ENCODE peak calls at places on chromosomes 12 and 14, in seven cellular contexts. W is nephron progenitor cell; T is Panc1; U is RCC 7860; L is retina; Q is CD8-positive, alpha-beta memory T cell; E is A549. X is an unnamed sample.

GRCh38 chr14:105142651-105143450 is 25.7 kb downstream of the JAG2 start:
- DNase-seq in W (no peak), T (no peak), U (no peak), L (no peak), Q (no peak), E (no peak), X (no peak)

GRCh38 chr14:100557658-100558057 is 29.6 kb downstream of the BEGAIN start:
- DNase-seq in W (no peak), T (no peak), U (no peak), L (no peak), Q (no peak), E (no peak), X (no peak)

GRCh38 chr12:87094356-87094755 is 838.2 kb upstream of the MGAT4C start:
- DNase-seq in W (no peak), T (no peak), U (no peak), L (no peak), Q (no peak), E (no peak), X (no peak)

GRCh38 chr12:118334939-118335567 is 37.7 kb downstream of the TAOK3 start:
- DNase-seq in W (no peak), T (no peak), U (no peak), L (no peak), Q (no peak), E (no peak), X (no peak)

GRCh38 chr12:122979001-122979907 is 1.2 kb upstream of the ARL6IP4 start:
- DNase-seq in W (peak), T (no peak), U (no peak), L (no peak), Q (no peak), E (no peak), X (no peak)

GRCh38 chr14:62162998-62163589 is 400.9 kb downstream of the SNAPC1 start:
- DNase-seq in W (peak), T (peak), U (no peak), L (peak), Q (peak), E (peak), X (peak)

GRCh38 chr12:43271659-43272058 is 280.3 kb downstream of the ADAMTS20 start:
- DNase-seq in W (no peak), T (no peak), U (no peak), L (no peak), Q (no peak), E (no peak), X (no peak)

GRCh38 chr14:46344327-46344937 is 307.1 kb downstream of the RPL10L start:
- DNase-seq in W (no peak), T (peak), U (peak), L (no peak), Q (no peak), E (peak), X (peak)

GRCh38 chr12:115421796-115422709 is 738.1 kb upstream of the TBX3 start:
- DNase-seq in W (no peak), T (no peak), U (no peak), L (no peak), Q (no peak), E (no peak), X (no peak)

GRCh38 chr12:6489449-6489848 is 3.6 kb downstream of the MRPL51 start:
- DNase-seq in W (no peak), T (no peak), U (no peak), L (no peak), Q (no peak), E (no peak), X (no peak)

GRCh38 chr14:101441710-101442109 is 119.6 kb upstream of the DIO3 start:
- DNase-seq in W (no peak), T (no peak), U (no peak), L (no peak), Q (no peak), E (no peak), X (no peak)

GRCh38 chr12:19095331-19095730 is 34.2 kb upstream of the PLEKHA5 start:
- DNase-seq in W (no peak), T (no peak), U (no peak), L (no peak), Q (no peak), E (no peak), X (no peak)

GRCh38 chr12:131386781-131387180 is 324.1 kb upstream of the SFSWAP start:
- DNase-seq in W (no peak), T (no peak), U (no peak), L (no peak), Q (no peak), E (no peak), X (no peak)

GRCh38 chr12:131482199-131482598 is 228.7 kb upstream of the SFSWAP start:
- DNase-seq in W (no peak), T (no peak), U (no peak), L (no peak), Q (no peak), E (no peak), X (no peak)

GRCh38 chr14:100225169-100225568 is 13.8 kb upstream of the YY1 start:
- DNase-seq in W (no peak), T (no peak), U (no peak), L (no peak), Q (no peak), E (no peak), X (no peak)

GRCh38 chr12:89183985-89184435 is 168.3 kb downstream of the DUSP6 start:
- DNase-seq in W (no peak), T (no peak), U (no peak), L (no peak), Q (no peak), E (peak), X (no peak)

GRCh38 chr14:77158175-77158908 is 16.8 kb upstream of the ZDHHC22 start:
- DNase-seq in W (peak), T (no peak), U (no peak), L (peak), Q (no peak), E (peak), X (peak)

GRCh38 chr14:71155743-71156142 is 248.5 kb downstream of the PCNX1 start:
- DNase-seq in W (peak), T (no peak), U (no peak), L (no peak), Q (no peak), E (no peak), X (no peak)

GRCh38 chr14:104187121-104187889 is 48.9 kb downstream of the KIF26A start:
- DNase-seq in W (no peak), T (no peak), U (peak), L (no peak), Q (no peak), E (no peak), X (peak)

GRCh38 chr14:61662001-61662400 is 33.3 kb upstream of the HIF1A start:
- DNase-seq in W (no peak), T (no peak), U (no peak), L (no peak), Q (no peak), E (no peak), X (peak)

GRCh38 chr12:93336344-93336743 is 41.4 kb upstream of the NUDT4 start:
- DNase-seq in W (no peak), T (no peak), U (no peak), L (peak), Q (no peak), E (no peak), X (peak)

GRCh38 chr12:109053382-109054123 is 1.2 kb downstream of the USP30 start:
- DNase-seq in W (no peak), T (no peak), U (no peak), L (no peak), Q (peak), E (no peak), X (no peak)

GRCh38 chr12:49537709-49538601 is 875 bp upstream of the KCNH3 start:
- DNase-seq in W (peak), T (no peak), U (no peak), L (peak), Q (peak), E (no peak), X (no peak)

GRCh38 chr12:143964-144649 is 69.8 kb downstream of the SLC6A12 start:
- DNase-seq in W (peak), T (no peak), U (peak), L (peak), Q (no peak), E (no peak), X (peak)

GRCh38 chr12:52387859-52388258 is 2.4 kb upstream of the KRT84 start:
- DNase-seq in W (no peak), T (no peak), U (no peak), L (no peak), Q (no peak), E (no peak), X (no peak)

GRCh38 chr12:51635371-51635770 is 44.3 kb downstream of the SCN8A start:
- DNase-seq in W (no peak), T (no peak), U (no peak), L (no peak), Q (no peak), E (no peak), X (no peak)

GRCh38 chr12:121124402-121125109 is 8.1 kb upstream of the P2RX7 start:
- DNase-seq in W (no peak), T (peak), U (peak), L (no peak), Q (no peak), E (peak), X (peak)

GRCh38 chr12:13368971-13369370 is 172.4 kb downstream of the EMP1 start:
- DNase-seq in W (no peak), T (no peak), U (no peak), L (no peak), Q (no peak), E (no peak), X (no peak)

GRCh38 chr12:86186449-86186848 is 69.7 kb downstream of the MGAT4C start:
- DNase-seq in W (no peak), T (no peak), U (no peak), L (no peak), Q (no peak), E (peak), X (peak)

GRCh38 chr14:23071975-23072539 is 14.7 kb upstream of the CDH24 start:
- DNase-seq in W (no peak), T (no peak), U (no peak), L (no peak), Q (no peak), E (no peak), X (peak)

GRCh38 chr14:52553002-52553670 is 500 bp downstream of the GPR137C start:
- DNase-seq in W (peak), T (no peak), U (no peak), L (peak), Q (peak), E (no peak), X (peak)

GRCh38 chr14:35342160-35343010 is 50.2 kb downstream of the PSMA6 start:
- DNase-seq in W (no peak), T (no peak), U (no peak), L (no peak), Q (no peak), E (no peak), X (peak)

GRCh38 chr14:91744068-91744480 is 12.2 kb upstream of the CATSPERB start:
- DNase-seq in W (no peak), T (no peak), U (no peak), L (no peak), Q (no peak), E (peak), X (no peak)

GRCh38 chr12:68259318-68259940 is 6.0 kb upstream of the IL22 start:
- DNase-seq in W (no peak), T (peak), U (peak), L (no peak), Q (no peak), E (no peak), X (peak)

GRCh38 chr12:51070004-51070403 is 13.4 kb downstream of the CSRNP2 start:
- DNase-seq in W (no peak), T (no peak), U (no peak), L (peak), Q (no peak), E (no peak), X (no peak)

GRCh38 chr14:20604291-20604690 is 13.1 kb upstream of the RNASE12 start:
- DNase-seq in W (no peak), T (no peak), U (no peak), L (no peak), Q (no peak), E (no peak), X (no peak)

GRCh38 chr14:89279649-89280232 is 137.3 kb downstream of the FOXN3 start:
- DNase-seq in W (peak), T (no peak), U (no peak), L (no peak), Q (no peak), E (no peak), X (no peak)